ENCODE peak calls at places on chromosomes 4 and X, in nine cellular contexts. One of them, this sample, is unnamed.

GRCh38 chr4:150280081-150280950 is 202.1 kb downstream of the DCLK2 start:
- DNase-seq in Peyer's patch: no peak
- DNase-seq in HCT116: no peak
- DNase-seq in effector memory CD4-positive, alpha-beta T cell: no peak
- DNase-seq in neuronal stem cell: peak
- DNase-seq in transverse colon: no peak
- DNase-seq in SK-N-SH: no peak
- DNase-seq in SK-N-MC: no peak
- DNase-seq in dorsolateral prefrontal cortex: peak
- DNase-seq in this sample: no peak

GRCh38 chr4:108849611-108850406 is 87.0 kb upstream of the ETNPPL start:
- DNase-seq in dorsolateral prefrontal cortex: no peak
- DNase-seq in SK-N-MC: no peak
- DNase-seq in neuronal stem cell: no peak
- DNase-seq in SK-N-SH: no peak
- DNase-seq in effector memory CD4-positive, alpha-beta T cell: no peak
- DNase-seq in transverse colon: no peak
- DNase-seq in Peyer's patch: no peak
- DNase-seq in HCT116: no peak
- DNase-seq in this sample: peak

GRCh38 chr4:111228396-111228795 is 605.5 kb upstream of the PITX2 start:
- DNase-seq in SK-N-MC: no peak
- DNase-seq in SK-N-SH: no peak
- DNase-seq in dorsolateral prefrontal cortex: no peak
- DNase-seq in Peyer's patch: no peak
- DNase-seq in effector memory CD4-positive, alpha-beta T cell: no peak
- DNase-seq in transverse colon: no peak
- DNase-seq in HCT116: no peak
- DNase-seq in neuronal stem cell: no peak
- DNase-seq in this sample: no peak

GRCh38 chr4:104728380-104729122 is 233.9 kb upstream of the CXXC4 start:
- DNase-seq in neuronal stem cell: no peak
- DNase-seq in SK-N-SH: no peak
- DNase-seq in HCT116: peak
- DNase-seq in effector memory CD4-positive, alpha-beta T cell: no peak
- DNase-seq in dorsolateral prefrontal cortex: no peak
- DNase-seq in Peyer's patch: no peak
- DNase-seq in SK-N-MC: no peak
- DNase-seq in transverse colon: no peak
- DNase-seq in this sample: no peak

GRCh38 chr4:101356928-101357327 is 9.6 kb upstream of the PPP3CA start:
- DNase-seq in neuronal stem cell: no peak
- DNase-seq in HCT116: peak
- DNase-seq in Peyer's patch: no peak
- DNase-seq in SK-N-SH: peak
- DNase-seq in effector memory CD4-positive, alpha-beta T cell: no peak
- DNase-seq in SK-N-MC: no peak
- DNase-seq in dorsolateral prefrontal cortex: no peak
- DNase-seq in transverse colon: no peak
- DNase-seq in this sample: no peak

GRCh38 chr4:36502350-36502749 is 220.9 kb downstream of the DTHD1 start:
- DNase-seq in Peyer's patch: no peak
- DNase-seq in dorsolateral prefrontal cortex: no peak
- DNase-seq in SK-N-SH: no peak
- DNase-seq in neuronal stem cell: no peak
- DNase-seq in transverse colon: no peak
- DNase-seq in HCT116: no peak
- DNase-seq in SK-N-MC: no peak
- DNase-seq in effector memory CD4-positive, alpha-beta T cell: no peak
- DNase-seq in this sample: no peak

GRCh38 chr4:82774711-82775171 is 23.9 kb downstream of the SCD5 start:
- DNase-seq in Peyer's patch: no peak
- DNase-seq in transverse colon: no peak
- DNase-seq in effector memory CD4-positive, alpha-beta T cell: no peak
- DNase-seq in SK-N-MC: no peak
- DNase-seq in HCT116: no peak
- DNase-seq in dorsolateral prefrontal cortex: peak
- DNase-seq in SK-N-SH: no peak
- DNase-seq in neuronal stem cell: no peak
- DNase-seq in this sample: no peak

GRCh38 chr4:55574252-55574651 is 17.8 kb downstream of the PDCL2 start:
- DNase-seq in neuronal stem cell: no peak
- DNase-seq in SK-N-SH: no peak
- DNase-seq in effector memory CD4-positive, alpha-beta T cell: no peak
- DNase-seq in SK-N-MC: no peak
- DNase-seq in Peyer's patch: no peak
- DNase-seq in HCT116: no peak
- DNase-seq in dorsolateral prefrontal cortex: no peak
- DNase-seq in transverse colon: no peak
- DNase-seq in this sample: no peak

GRCh38 chrX:56733459-56734046 is 4.5 kb downstream of the NBDY start:
- DNase-seq in HCT116: no peak
- DNase-seq in SK-N-SH: peak
- DNase-seq in dorsolateral prefrontal cortex: peak
- DNase-seq in transverse colon: peak
- DNase-seq in neuronal stem cell: no peak
- DNase-seq in Peyer's patch: peak
- DNase-seq in effector memory CD4-positive, alpha-beta T cell: peak
- DNase-seq in SK-N-MC: no peak
- DNase-seq in this sample: peak

GRCh38 chr4:111941957-111942356 is 203.3 kb upstream of the FAM241A start:
- DNase-seq in transverse colon: no peak
- DNase-seq in dorsolateral prefrontal cortex: no peak
- DNase-seq in HCT116: no peak
- DNase-seq in SK-N-MC: no peak
- DNase-seq in neuronal stem cell: no peak
- DNase-seq in Peyer's patch: no peak
- DNase-seq in SK-N-SH: no peak
- DNase-seq in effector memory CD4-positive, alpha-beta T cell: no peak
- DNase-seq in this sample: no peak

GRCh38 chr4:5098176-5098575 is 46.9 kb downstream of the STK32B start:
- DNase-seq in SK-N-MC: peak
- DNase-seq in Peyer's patch: no peak
- DNase-seq in neuronal stem cell: no peak
- DNase-seq in transverse colon: no peak
- DNase-seq in SK-N-SH: no peak
- DNase-seq in dorsolateral prefrontal cortex: no peak
- DNase-seq in HCT116: no peak
- DNase-seq in effector memory CD4-positive, alpha-beta T cell: no peak
- DNase-seq in this sample: no peak

GRCh38 chrX:69503228-69503834 is 795 bp upstream of the NALF2 start:
- DNase-seq in SK-N-SH: peak
- DNase-seq in effector memory CD4-positive, alpha-beta T cell: no peak
- DNase-seq in Peyer's patch: no peak
- DNase-seq in HCT116: peak
- DNase-seq in transverse colon: no peak
- DNase-seq in dorsolateral prefrontal cortex: peak
- DNase-seq in neuronal stem cell: no peak
- DNase-seq in SK-N-MC: no peak
- DNase-seq in this sample: no peak

GRCh38 chrX:19554786-19555185 is 39.5 kb upstream of the MAP3K15 start:
- DNase-seq in HCT116: no peak
- DNase-seq in SK-N-SH: no peak
- DNase-seq in effector memory CD4-positive, alpha-beta T cell: no peak
- DNase-seq in transverse colon: no peak
- DNase-seq in dorsolateral prefrontal cortex: no peak
- DNase-seq in neuronal stem cell: no peak
- DNase-seq in Peyer's patch: no peak
- DNase-seq in SK-N-MC: no peak
- DNase-seq in this sample: no peak

GRCh38 chrX:81120270-81120935 is 81.3 kb downstream of the HMGN5 start:
- DNase-seq in effector memory CD4-positive, alpha-beta T cell: no peak
- DNase-seq in SK-N-SH: no peak
- DNase-seq in SK-N-MC: no peak
- DNase-seq in Peyer's patch: no peak
- DNase-seq in HCT116: no peak
- DNase-seq in neuronal stem cell: no peak
- DNase-seq in transverse colon: no peak
- DNase-seq in dorsolateral prefrontal cortex: no peak
- DNase-seq in this sample: no peak

GRCh38 chr4:133130171-133130570 is 18.9 kb upstream of the PCDH10 start:
- DNase-seq in SK-N-MC: no peak
- DNase-seq in transverse colon: no peak
- DNase-seq in effector memory CD4-positive, alpha-beta T cell: no peak
- DNase-seq in Peyer's patch: no peak
- DNase-seq in HCT116: no peak
- DNase-seq in neuronal stem cell: no peak
- DNase-seq in dorsolateral prefrontal cortex: no peak
- DNase-seq in SK-N-SH: no peak
- DNase-seq in this sample: no peak

GRCh38 chrX:140053841-140054240 is 88.5 kb upstream of the CXorf66 start:
- DNase-seq in SK-N-MC: no peak
- DNase-seq in transverse colon: no peak
- DNase-seq in HCT116: no peak
- DNase-seq in effector memory CD4-positive, alpha-beta T cell: no peak
- DNase-seq in neuronal stem cell: no peak
- DNase-seq in Peyer's patch: no peak
- DNase-seq in SK-N-SH: no peak
- DNase-seq in dorsolateral prefrontal cortex: no peak
- DNase-seq in this sample: no peak

GRCh38 chr4:169040559-169041261 is 30.7 kb upstream of the CBR4 start:
- DNase-seq in SK-N-MC: no peak
- DNase-seq in transverse colon: peak
- DNase-seq in dorsolateral prefrontal cortex: no peak
- DNase-seq in HCT116: no peak
- DNase-seq in Peyer's patch: no peak
- DNase-seq in SK-N-SH: no peak
- DNase-seq in effector memory CD4-positive, alpha-beta T cell: no peak
- DNase-seq in neuronal stem cell: no peak
- DNase-seq in this sample: no peak

GRCh38 chr4:101169044-101170014 is 178.0 kb downstream of the PPP3CA start:
- DNase-seq in SK-N-MC: no peak
- DNase-seq in dorsolateral prefrontal cortex: peak
- DNase-seq in neuronal stem cell: peak
- DNase-seq in Peyer's patch: peak
- DNase-seq in SK-N-SH: peak
- DNase-seq in transverse colon: peak
- DNase-seq in HCT116: peak
- DNase-seq in effector memory CD4-positive, alpha-beta T cell: peak
- DNase-seq in this sample: peak

GRCh38 chr4:24196785-24197184 is 306.9 kb upstream of the PPARGC1A start:
- DNase-seq in effector memory CD4-positive, alpha-beta T cell: no peak
- DNase-seq in Peyer's patch: no peak
- DNase-seq in transverse colon: no peak
- DNase-seq in neuronal stem cell: no peak
- DNase-seq in HCT116: no peak
- DNase-seq in SK-N-MC: no peak
- DNase-seq in SK-N-SH: no peak
- DNase-seq in dorsolateral prefrontal cortex: no peak
- DNase-seq in this sample: no peak

GRCh38 chr4:1691737-1692373 is 7.7 kb upstream of the FAM53A start:
- DNase-seq in neuronal stem cell: no peak
- DNase-seq in SK-N-MC: no peak
- DNase-seq in transverse colon: no peak
- DNase-seq in Peyer's patch: no peak
- DNase-seq in effector memory CD4-positive, alpha-beta T cell: no peak
- DNase-seq in HCT116: no peak
- DNase-seq in SK-N-SH: no peak
- DNase-seq in dorsolateral prefrontal cortex: no peak
- DNase-seq in this sample: no peak

GRCh38 chr4:3637326-3638016 is 105.2 kb upstream of the LRPAP1 start:
- DNase-seq in neuronal stem cell: no peak
- DNase-seq in transverse colon: no peak
- DNase-seq in effector memory CD4-positive, alpha-beta T cell: no peak
- DNase-seq in dorsolateral prefrontal cortex: no peak
- DNase-seq in SK-N-SH: no peak
- DNase-seq in HCT116: no peak
- DNase-seq in SK-N-MC: no peak
- DNase-seq in Peyer's patch: no peak
- DNase-seq in this sample: no peak
- H3K27ac ChIP-seq in neuronal stem cell: no peak
- H3K27ac ChIP-seq in transverse colon: no peak
- H3K27ac ChIP-seq in effector memory CD4-positive, alpha-beta T cell: no peak
- H3K27ac ChIP-seq in dorsolateral prefrontal cortex: no peak
- H3K27ac ChIP-seq in SK-N-SH: no peak
- H3K27ac ChIP-seq in HCT116: no peak
- H3K27ac ChIP-seq in SK-N-MC: no peak
- H3K27ac ChIP-seq in Peyer's patch: no peak
- H3K27ac ChIP-seq in this sample: no peak

GRCh38 chr4:156677656-156678055 is 293.9 kb downstream of the PDGFC start:
- DNase-seq in effector memory CD4-positive, alpha-beta T cell: no peak
- DNase-seq in Peyer's patch: no peak
- DNase-seq in SK-N-SH: no peak
- DNase-seq in neuronal stem cell: no peak
- DNase-seq in HCT116: no peak
- DNase-seq in SK-N-MC: no peak
- DNase-seq in transverse colon: no peak
- DNase-seq in dorsolateral prefrontal cortex: no peak
- DNase-seq in this sample: no peak
- H3K27ac ChIP-seq in effector memory CD4-positive, alpha-beta T cell: no peak
- H3K27ac ChIP-seq in Peyer's patch: no peak
- H3K27ac ChIP-seq in SK-N-SH: no peak
- H3K27ac ChIP-seq in neuronal stem cell: no peak
- H3K27ac ChIP-seq in HCT116: no peak
- H3K27ac ChIP-seq in SK-N-MC: no peak
- H3K27ac ChIP-seq in transverse colon: no peak
- H3K27ac ChIP-seq in dorsolateral prefrontal cortex: no peak
- H3K27ac ChIP-seq in this sample: no peak

GRCh38 chr4:13797061-13797460 is 169.5 kb upstream of the BOD1L1 start:
- DNase-seq in neuronal stem cell: no peak
- DNase-seq in transverse colon: no peak
- DNase-seq in HCT116: no peak
- DNase-seq in SK-N-SH: no peak
- DNase-seq in dorsolateral prefrontal cortex: no peak
- DNase-seq in Peyer's patch: no peak
- DNase-seq in SK-N-MC: no peak
- DNase-seq in effector memory CD4-positive, alpha-beta T cell: no peak
- DNase-seq in this sample: no peak

DNA sequence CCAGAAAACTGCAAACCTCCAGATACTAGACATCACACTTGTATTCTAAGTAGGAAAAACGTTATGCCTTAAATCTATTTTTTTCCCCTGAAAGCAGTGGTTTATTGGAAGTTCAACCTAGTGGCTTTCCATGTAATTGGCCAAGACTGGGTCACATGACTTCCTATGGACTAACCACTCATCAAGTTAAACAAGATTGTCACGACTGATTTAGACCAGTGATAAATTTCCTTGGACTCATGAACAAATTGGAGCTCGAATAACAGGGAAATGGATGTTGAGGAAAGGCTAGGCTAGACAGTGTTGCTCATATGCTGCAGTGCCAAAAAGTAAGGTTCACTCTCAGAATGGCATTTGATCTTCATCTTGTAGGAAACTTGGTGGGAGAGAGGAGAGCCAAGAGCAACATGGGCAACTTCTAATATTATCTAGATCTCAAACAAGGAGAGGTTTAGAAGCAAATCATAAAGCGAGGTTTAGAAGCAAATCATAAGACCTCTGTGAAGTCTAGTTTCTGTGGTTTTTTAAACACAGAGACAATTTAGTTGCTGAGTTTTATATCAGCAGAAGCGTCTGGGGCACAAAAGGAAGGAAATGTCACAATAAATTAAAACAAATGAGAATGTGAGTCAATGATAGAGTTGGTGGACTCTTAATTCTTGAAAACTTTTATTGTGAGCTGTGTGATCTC is 165.6 kb upstream of the BOD1L1 start:
- DNase-seq in effector memory CD4-positive, alpha-beta T cell: no peak
- DNase-seq in transverse colon: no peak
- DNase-seq in Peyer's patch: no peak
- DNase-seq in dorsolateral prefrontal cortex: no peak
- DNase-seq in SK-N-SH: no peak
- DNase-seq in neuronal stem cell: no peak
- DNase-seq in HCT116: no peak
- DNase-seq in SK-N-MC: no peak
- DNase-seq in this sample: no peak
- H3K27ac ChIP-seq in effector memory CD4-positive, alpha-beta T cell: no peak
- H3K27ac ChIP-seq in transverse colon: no peak
- H3K27ac ChIP-seq in Peyer's patch: no peak
- H3K27ac ChIP-seq in dorsolateral prefrontal cortex: no peak
- H3K27ac ChIP-seq in SK-N-SH: peak
- H3K27ac ChIP-seq in neuronal stem cell: no peak
- H3K27ac ChIP-seq in HCT116: no peak
- H3K27ac ChIP-seq in SK-N-MC: no peak
- H3K27ac ChIP-seq in this sample: no peak

GRCh38 chrX:148501121-148502066 is 977 bp downstream of the AFF2 start:
- DNase-seq in effector memory CD4-positive, alpha-beta T cell: no peak
- DNase-seq in SK-N-MC: no peak
- DNase-seq in dorsolateral prefrontal cortex: no peak
- DNase-seq in neuronal stem cell: peak
- DNase-seq in SK-N-SH: peak
- DNase-seq in transverse colon: no peak
- DNase-seq in HCT116: no peak
- DNase-seq in Peyer's patch: no peak
- DNase-seq in this sample: peak
- H3K27ac ChIP-seq in effector memory CD4-positive, alpha-beta T cell: no peak
- H3K27ac ChIP-seq in SK-N-MC: no peak
- H3K27ac ChIP-seq in dorsolateral prefrontal cortex: no peak
- H3K27ac ChIP-seq in neuronal stem cell: no peak
- H3K27ac ChIP-seq in SK-N-SH: no peak
- H3K27ac ChIP-seq in transverse colon: no peak
- H3K27ac ChIP-seq in HCT116: no peak
- H3K27ac ChIP-seq in Peyer's patch: no peak
- H3K27ac ChIP-seq in this sample: no peak

This sample was measured in CD4-positive, CD25-positive, alpha-beta regulatory T cell.